ENCODE peak calls at places on chromosomes 5 and 9, in seven cellular contexts. S, T, K, E, A, Q and F are unnamed samples.

GRCh38 chr5:43616535-43616934 is 13.6 kb downstream of the NNT start:
- DNase-seq in S (peak; percentile 61), K (no peak), A (no peak), T (no peak), Q (no peak), E (no peak), F (no peak)

GRCh38 chr5:143054480-143054941 is 284.3 kb downstream of the ARHGAP26 start:
- DNase-seq in A (no peak), S (peak; percentile 7), E (no peak), T (no peak), K (no peak), Q (peak; percentile 9), F (no peak)

GRCh38 chr9:133693116-133693515 is 45.0 kb downstream of the SARDH start:
- DNase-seq in A (no peak), Q (no peak), K (no peak), T (no peak), E (no peak), S (no peak), F (no peak)

GRCh38 chr5:107361945-107362344 is 308.8 kb downstream of the EFNA5 start:
- DNase-seq in K (no peak), T (no peak), S (no peak), Q (no peak), A (no peak), E (no peak), F (no peak)

GRCh38 chr5:176436641-176437040 is 11.5 kb upstream of the FAF2 start:
- DNase-seq in K (no peak), E (no peak), Q (no peak), T (no peak), A (no peak), S (no peak), F (no peak)

GRCh38 chr5:55226027-55226933 is 835 bp downstream of the MCIDAS start:
- DNase-seq in A (no peak), Q (no peak), S (peak; percentile 87), T (no peak), K (peak; percentile 94), E (peak; percentile 82), F (peak; percentile 72)

GRCh38 chr9:93059960-93060591 is 1.6 kb downstream of the SUSD3 start:
- DNase-seq in K (no peak), S (no peak), Q (no peak), A (no peak), E (no peak), T (no peak), F (no peak)

GRCh38 chr5:54243483-54244080 is 66.8 kb downstream of the ARL15 start:
- DNase-seq in A (peak; percentile 14), S (peak; percentile 12), E (peak; percentile 30), K (peak; percentile 51), T (no peak), Q (peak; percentile 11), F (peak; percentile 47)

GRCh38 chr9:70435948-70436347 is 21.5 kb upstream of the KLF9 start:
- DNase-seq in A (no peak), E (no peak), Q (no peak), S (no peak), T (no peak), K (no peak), F (no peak)